ENCODE peak calls at places on chromosome 10, in six cellular contexts. Q is GM12878, T is K562, B is spleen, R is HCT116, M is breast epithelium. I is an unnamed sample.

GRCh38 chr10:128471151-128471550 is 344.9 kb upstream of the MKI67 start:
- DNase-seq in Q (no peak), T (no peak), B (peak; percentile 38), R (no peak), M (no peak), I (no peak)

GRCh38 chr10:97454330-97455036 is 8.5 kb downstream of the ZDHHC16 start:
- DNase-seq in Q (no peak), T (no peak), B (no peak), R (no peak), M (no peak), I (peak; percentile 55)

GRCh38 chr10:43264324-43264986 is 2.4 kb downstream of the RASGEF1A start:
- DNase-seq in Q (no peak), T (no peak), B (no peak), R (no peak), M (no peak), I (no peak)

GRCh38 chr10:62985807-62986525 is 147.2 kb upstream of the NRBF2 start:
- DNase-seq in Q (no peak), T (no peak), B (no peak), R (no peak), M (no peak), I (no peak)

GRCh38 chr10:4538016-4538415 is 288.0 kb upstream of the AKR1E2 start:
- DNase-seq in Q (no peak), T (no peak), B (no peak), R (no peak), M (no peak), I (no peak)

GRCh38 chr10:118569241-118569881 is 26.1 kb downstream of the PRLHR start:
- DNase-seq in Q (no peak), T (no peak), B (no peak), R (no peak), M (no peak), I (no peak)

GRCh38 chr10:120262857-120263547 is 194.0 kb upstream of the PLPP4 start:
- DNase-seq in Q (peak; percentile 16), T (no peak), B (no peak), R (no peak), M (no peak), I (no peak)

GRCh38 chr10:1736180-1736971 is 949 bp downstream of the ADARB2 start:
- DNase-seq in Q (no peak), T (no peak), B (no peak), R (no peak), M (no peak), I (no peak)

GRCh38 chr10:17113889-17114288 is 15.7 kb downstream of the CUBN start:
- DNase-seq in Q (no peak), T (no peak), B (no peak), R (no peak), M (no peak), I (no peak)

GRCh38 chr10:114879093-114879492 is 57.5 kb downstream of the FHIP2A start:
- DNase-seq in Q (no peak), T (no peak), B (no peak), R (no peak), M (no peak), I (no peak)

GRCh38 chr10:76038696-76039095 is 607.3 kb downstream of the LRMDA start:
- DNase-seq in Q (no peak), T (no peak), B (no peak), R (no peak), M (no peak), I (no peak)

GRCh38 chr10:17123961-17124360 is 5.7 kb downstream of the CUBN start:
- DNase-seq in Q (no peak), T (no peak), B (no peak), R (no peak), M (no peak), I (no peak)

GRCh38 chr10:18087398-18087797 is 52.8 kb upstream of the CACNB2 start:
- DNase-seq in Q (no peak), T (no peak), B (no peak), R (no peak), M (no peak), I (no peak)

GRCh38 chr10:18216482-18216881 is 76.3 kb downstream of the CACNB2 start:
- DNase-seq in Q (no peak), T (no peak), B (no peak), R (no peak), M (no peak), I (no peak)

GRCh38 chr10:106711313-106711906 is 453.1 kb downstream of the SORCS1 start:
- DNase-seq in Q (no peak), T (peak; percentile 66), B (no peak), R (peak; percentile 6), M (no peak), I (peak; percentile 36)

GRCh38 chr10:60521974-60522405 is 132.3 kb upstream of the ANK3 start:
- DNase-seq in Q (no peak), T (no peak), B (no peak), R (no peak), M (no peak), I (no peak)

GRCh38 chr10:130421909-130422308 is 285.7 kb downstream of the GLRX3 start:
- DNase-seq in Q (no peak), T (no peak), B (no peak), R (no peak), M (no peak), I (no peak)

GRCh38 chr10:61166065-61166464 is 222.1 kb upstream of the RHOBTB1 start:
- DNase-seq in Q (no peak), T (no peak), B (no peak), R (no peak), M (no peak), I (no peak)

GRCh38 chr10:43824934-43825333 is 176.3 kb upstream of the ZNF32 start:
- DNase-seq in Q (no peak), T (no peak), B (no peak), R (no peak), M (no peak), I (no peak)

GRCh38 chr10:43939389-43939938 is 290.8 kb upstream of the ZNF32 start:
- DNase-seq in Q (no peak), T (no peak), B (peak; percentile 29), R (no peak), M (no peak), I (no peak)

GRCh38 chr10:91787810-91788209 is 10.4 kb upstream of the TNKS2 start:
- DNase-seq in Q (no peak), T (no peak), B (no peak), R (no peak), M (no peak), I (no peak)

GRCh38 chr10:122240401-122240800 is 30.7 kb upstream of the BTBD16 start:
- DNase-seq in Q (no peak), T (no peak), B (peak; percentile 21), R (no peak), M (no peak), I (no peak)

GRCh38 chr10:12628964-12629766 is 279.8 kb downstream of the CAMK1D start:
- DNase-seq in Q (no peak), T (no peak), B (no peak), R (no peak), M (no peak), I (no peak)

GRCh38 chr10:13961096-13961495 is 369.6 kb downstream of the FRMD4A start:
- DNase-seq in Q (no peak), T (no peak), B (no peak), R (no peak), M (no peak), I (no peak)
- TF ChIP-seq POLR2AphosphoS5 in Q (no peak), T (no peak), B (no peak), R (no peak), M (no peak), I (no peak)

GRCh38 chr10:89701238-89702120 is at the start of gene KIF20B:
- DNase-seq in Q (peak; percentile 88), T (peak; percentile 91), B (peak; percentile 99), R (peak; percentile 93), M (peak; percentile 91), I (peak; percentile 96)
- TF ChIP-seq POLR2A in Q (peak; percentile 95), T (peak; percentile 94), B (peak; percentile 27), R (peak; percentile 78), M (no peak), I (no peak)

GRCh38 chr10:132023092-132023811 is 41.5 kb upstream of the BNIP3 start:
- DNase-seq in Q (no peak), T (peak; percentile 75), B (peak; percentile 93), R (peak; percentile 37), M (peak; percentile 85), I (peak; percentile 85)
- TF ChIP-seq POLR2AphosphoS5 in Q (no peak), T (no peak), B (peak; percentile 68), R (no peak), M (no peak), I (no peak)

GRCh38 chr10:5666324-5667220 is at the start of gene ASB13:
- DNase-seq in Q (no peak), T (peak; percentile 84), B (peak; percentile 89), R (peak; percentile 28), M (no peak), I (peak; percentile 78)
- TF ChIP-seq POLR2A in Q (no peak), T (no peak), B (no peak), R (peak; percentile 83), M (no peak), I (no peak)

DNA sequence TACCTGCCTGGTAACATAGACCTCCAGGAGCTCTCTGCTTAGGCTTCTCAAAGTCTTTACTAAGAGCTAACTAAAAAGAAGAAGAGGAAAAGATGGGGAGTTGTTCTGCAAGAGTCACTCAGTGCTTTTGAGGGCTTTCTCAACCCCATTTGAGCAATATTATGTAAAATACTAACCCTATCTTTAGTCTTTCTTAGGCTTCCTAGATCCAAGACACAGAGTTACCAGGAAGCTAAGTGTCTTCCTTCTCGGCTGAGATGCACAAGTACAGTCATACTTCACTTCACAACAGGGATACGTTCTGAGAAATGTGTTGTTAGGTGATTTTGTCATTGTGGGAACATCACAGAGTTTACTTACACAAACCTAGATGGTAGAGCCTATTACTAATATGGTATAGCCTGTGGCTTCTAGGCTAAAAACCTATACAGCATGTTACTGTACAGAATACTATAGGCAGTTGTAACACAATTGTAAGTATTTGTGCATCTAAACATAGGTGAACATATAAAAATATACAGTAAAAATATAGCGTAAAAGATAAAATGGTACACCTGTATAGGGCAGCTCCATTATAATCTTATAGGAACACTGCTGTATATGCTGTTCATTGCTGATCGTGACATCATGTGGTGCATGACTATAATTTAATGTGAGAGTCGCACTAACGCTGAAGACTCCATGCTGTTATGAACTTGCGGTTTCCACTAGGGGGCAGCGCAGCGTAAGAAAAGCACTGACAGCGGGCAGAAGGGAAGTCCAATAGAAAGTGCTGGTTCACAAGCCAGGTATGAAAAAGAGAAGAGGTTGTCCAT is 16.3 kb downstream of the ANKRD22 start:
- DNase-seq in Q (peak; percentile 59), T (peak; percentile 51), B (peak; percentile 94), R (peak; percentile 83), M (peak; percentile 84), I (peak; percentile 87)
- TF ChIP-seq POLR2AphosphoS5 in Q (no peak), T (no peak), B (no peak), R (no peak), M (no peak), I (no peak)

DNA sequence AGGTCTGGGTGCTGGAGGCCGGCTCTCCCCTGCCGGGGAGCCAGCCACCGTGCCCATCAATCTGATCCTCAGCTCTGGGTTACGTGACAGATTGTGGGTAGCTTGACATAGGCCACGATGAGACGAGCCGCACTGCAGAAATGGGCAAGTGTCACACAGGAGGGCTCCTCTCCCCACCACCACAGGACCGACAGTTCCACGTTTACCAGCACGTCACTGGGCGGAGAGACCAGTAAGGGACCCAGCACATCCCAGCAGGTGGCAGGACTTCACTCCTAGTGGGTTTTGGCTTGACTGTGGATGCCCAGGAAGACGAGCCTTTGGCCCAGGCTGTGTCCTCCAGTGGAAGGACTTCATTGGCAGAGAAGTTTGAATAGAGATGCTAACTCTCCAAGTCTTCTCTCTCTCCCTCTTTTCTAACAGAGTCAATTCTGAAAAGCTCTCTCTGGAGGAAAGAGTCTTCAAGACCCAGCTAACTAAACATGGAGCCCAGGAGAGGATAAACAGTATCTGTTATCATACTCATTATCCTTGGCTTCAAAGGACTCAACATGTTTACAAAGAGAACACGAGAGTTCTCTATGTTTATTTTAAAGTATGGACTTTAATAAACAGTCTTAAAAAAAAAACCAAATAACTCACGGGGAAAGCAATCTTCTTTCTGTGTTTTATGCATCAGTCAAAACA is 129.3 kb upstream of the JCAD start:
- DNase-seq in Q (no peak), T (no peak), B (no peak), R (no peak), M (no peak), I (no peak)
- TF ChIP-seq POLR2A in Q (no peak), T (no peak), B (no peak), R (no peak), M (no peak), I (no peak)

I was measured in stomach.